ENCODE peak calls at places on chromosome 20, in seven cellular contexts. Y is AG10803, U is AG04449, P is GM23338, R is right lobe of liver, W is epithelial cell of esophagus, Z is foreskin keratinocyte. Q is an unnamed sample.

GRCh38 chr20:63051911-63052310 is 45.1 kb upstream of the BHLHE23 start:
- DNase-seq in Y (no peak), U (no peak), P (no peak), R (no peak), W (no peak), Z (no peak), Q (no peak)

GRCh38 chr20:6746901-6747609 is 20.4 kb upstream of the BMP2 start:
- DNase-seq in Y (no peak), U (no peak), P (peak; percentile 33), R (no peak), W (peak; percentile 84), Z (peak; percentile 54), Q (no peak)

GRCh38 chr20:23257848-23258746 is 92.5 kb upstream of the NXT1 start:
- DNase-seq in Y (peak; percentile 84), U (peak; percentile 46), P (no peak), R (no peak), W (peak; percentile 74), Z (peak; percentile 64), Q (no peak)

GRCh38 chr20:33685328-33686007 is 717 bp downstream of the E2F1 start:
- DNase-seq in Y (no peak), U (no peak), P (peak; percentile 64), R (no peak), W (no peak), Z (no peak), Q (no peak)

GRCh38 chr20:58174708-58175287 is 53.7 kb downstream of the ANKRD60 start:
- DNase-seq in Y (peak; percentile 35), U (no peak), P (no peak), R (no peak), W (no peak), Z (no peak), Q (peak; percentile 38)

GRCh38 chr20:38649275-38649891 is 47.8 kb downstream of the ARHGAP40 start:
- DNase-seq in Y (no peak), U (no peak), P (peak; percentile 78), R (no peak), W (peak; percentile 37), Z (no peak), Q (peak; percentile 36)

GRCh38 chr20:49132995-49133451 is 55.1 kb downstream of the STAU1 start:
- DNase-seq in Y (peak; percentile 81), U (peak; percentile 12), P (peak; percentile 79), R (no peak), W (peak; percentile 74), Z (peak; percentile 12), Q (peak; percentile 13)

GRCh38 chr20:40939667-40940066 is 89.0 kb upstream of the TOP1 start:
- DNase-seq in Y (no peak), U (no peak), P (no peak), R (no peak), W (no peak), Z (no peak), Q (no peak)

GRCh38 chr20:63314566-63315239 is 21.7 kb downstream of the COL20A1 start:
- DNase-seq in Y (no peak), U (no peak), P (no peak), R (no peak), W (no peak), Z (no peak), Q (no peak)

GRCh38 chr20:1341561-1342265 is 12.8 kb upstream of the SDCBP2 start:
- DNase-seq in Y (peak; percentile 70), U (peak; percentile 29), P (no peak), R (no peak), W (no peak), Z (no peak), Q (no peak)

GRCh38 chr20:33262658-33263065 is 20.4 kb upstream of the BPIFB1 start:
- DNase-seq in Y (peak; percentile 55), U (no peak), P (peak; percentile 85), R (no peak), W (peak; percentile 57), Z (no peak), Q (peak; percentile 51)

GRCh38 chr20:12207875-12208274 is 290.2 kb downstream of the BTBD3 start:
- DNase-seq in Y (peak; percentile 34), U (no peak), P (peak; percentile 86), R (peak; percentile 49), W (peak; percentile 54), Z (no peak), Q (peak; percentile 41)

GRCh38 chr20:59371429-59371828 is 71.0 kb downstream of the EDN3 start:
- DNase-seq in Y (no peak), U (no peak), P (no peak), R (no peak), W (no peak), Z (no peak), Q (no peak)

GRCh38 chr20:59559024-59559817 is 45.1 kb upstream of the PHACTR3 start:
- DNase-seq in Y (no peak), U (no peak), P (no peak), R (no peak), W (no peak), Z (no peak), Q (no peak)

GRCh38 chr20:35840403-35840802 is 68.6 kb downstream of the PHF20 start:
- DNase-seq in Y (no peak), U (no peak), P (no peak), R (no peak), W (no peak), Z (no peak), Q (no peak)

GRCh38 chr20:58086763-58087566 is 141.5 kb downstream of the ANKRD60 start:
- DNase-seq in Y (peak; percentile 52), U (no peak), P (peak; percentile 80), R (no peak), W (peak; percentile 66), Z (peak; percentile 38), Q (peak; percentile 55)

GRCh38 chr20:4041748-4042411 is 26.5 kb upstream of the RNF24 start:
- DNase-seq in Y (peak; percentile 86), U (no peak), P (no peak), R (no peak), W (peak; percentile 99), Z (peak; percentile 96), Q (no peak)

GRCh38 chr20:4369798-4370124 is 351.9 kb upstream of the PRND start:
- DNase-seq in Y (no peak), U (no peak), P (no peak), R (no peak), W (peak; percentile 29), Z (peak; percentile 30), Q (no peak)

GRCh38 chr20:49562341-49563014 is 5.5 kb downstream of the PTGIS start:
- DNase-seq in Y (peak; percentile 86), U (no peak), P (peak; percentile 84), R (peak; percentile 50), W (no peak), Z (no peak), Q (no peak)

GRCh38 chr20:294602-295001 is 2.8 kb upstream of the ZCCHC3 start:
- DNase-seq in Y (no peak), U (no peak), P (no peak), R (no peak), W (no peak), Z (no peak), Q (no peak)

GRCh38 chr20:289693-290080 is 863 bp downstream of the C20orf96 start:
- DNase-seq in Y (no peak), U (no peak), P (no peak), R (no peak), W (no peak), Z (no peak), Q (no peak)

GRCh38 chr20:286508-286907 is 4.0 kb downstream of the C20orf96 start:
- DNase-seq in Y (no peak), U (no peak), P (no peak), R (no peak), W (no peak), Z (no peak), Q (no peak)

GRCh38 chr20:288956-289692 is 1.4 kb downstream of the C20orf96 start:
- DNase-seq in Y (no peak), U (no peak), P (no peak), R (no peak), W (no peak), Z (no peak), Q (no peak)

DNA sequence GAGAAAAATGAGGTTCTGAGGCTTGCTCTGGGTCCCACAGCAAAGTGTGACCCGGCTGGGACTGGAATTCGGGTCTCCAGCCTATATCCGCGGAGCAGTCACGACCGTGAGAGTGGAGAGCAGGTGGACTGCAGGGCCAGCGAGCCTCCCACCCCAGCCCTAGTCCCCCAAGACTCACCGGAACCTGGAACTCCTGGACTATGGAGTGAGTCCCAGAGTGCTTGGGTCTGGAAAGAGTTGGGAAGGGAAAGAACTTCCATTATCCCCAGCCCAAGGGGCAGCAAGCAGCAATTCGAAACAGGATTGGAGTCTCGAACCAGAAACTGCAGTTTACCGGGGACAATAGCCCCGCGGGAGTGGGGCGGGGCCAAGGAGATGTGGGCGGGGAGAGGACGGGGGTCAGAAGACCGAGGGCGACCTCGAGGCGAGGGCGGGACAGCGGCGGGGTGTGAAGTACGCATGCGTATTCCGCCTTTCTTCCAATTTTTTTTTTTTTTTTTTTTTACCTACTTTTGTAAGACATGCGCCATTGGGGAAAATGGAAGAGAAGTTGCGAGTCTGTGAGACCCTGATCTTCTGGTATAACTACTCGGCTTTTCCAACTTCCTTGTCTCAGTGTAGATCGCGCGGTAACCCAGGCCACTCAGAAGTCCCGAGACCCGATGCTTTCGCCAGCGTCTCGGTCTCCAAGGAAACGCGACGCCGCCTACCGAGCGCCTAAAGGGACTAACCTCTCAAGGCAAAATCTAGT is at the start of gene C20orf96:
- DNase-seq in Y (peak; percentile 93), U (no peak), P (peak; percentile 96), R (peak; percentile 93), W (peak; percentile 88), Z (peak; percentile 74), Q (peak; percentile 94)
- TF ChIP-seq CTCF in Y (peak; percentile 66), U (peak; percentile 55), P (no peak), R (peak; percentile 25), W (peak; percentile 57), Z (peak; percentile 56), Q (no peak)

DNA sequence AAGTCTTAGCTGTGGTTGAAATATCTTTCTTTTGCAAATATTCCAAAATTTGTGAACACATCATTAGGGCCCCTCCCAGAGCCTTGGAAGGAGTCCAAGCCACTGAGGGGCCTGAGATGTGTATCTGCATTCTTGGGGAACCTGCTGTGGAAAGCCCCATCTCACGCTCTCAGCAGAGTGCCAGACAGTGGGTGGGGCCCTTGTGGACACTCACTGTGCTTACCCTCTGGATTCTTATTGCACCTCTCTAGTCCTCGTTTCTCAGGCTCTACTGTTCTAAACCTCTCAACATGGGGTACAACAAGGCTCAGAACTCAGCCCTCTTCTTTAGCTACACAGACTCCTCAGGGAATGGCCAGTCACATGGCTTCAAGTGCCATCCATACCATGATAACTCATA is 416.2 kb upstream of the CDH4 start:
- DNase-seq in Y (no peak), U (no peak), P (no peak), R (no peak), W (no peak), Z (no peak), Q (no peak)
- TF ChIP-seq CTCF in Y (no peak), U (no peak), P (no peak), R (no peak), W (no peak), Z (no peak), Q (no peak)

GRCh38 chr20:53642196-53643030 is 48.8 kb upstream of the ZNF217 start:
- DNase-seq in Y (peak; percentile 60), U (no peak), P (peak; percentile 44), R (peak; percentile 89), W (peak; percentile 87), Z (no peak), Q (peak; percentile 14)
- TF ChIP-seq CTCF in Y (no peak), U (no peak), P (no peak), R (no peak), W (no peak), Z (no peak), Q (no peak)

GRCh38 chr20:10047427-10047826 is 12.6 kb downstream of the ANKEF1 start:
- DNase-seq in Y (no peak), U (no peak), P (peak; percentile 80), R (no peak), W (no peak), Z (no peak), Q (peak; percentile 42)
- TF ChIP-seq CTCF in Y (no peak), U (peak; percentile 23), P (peak; percentile 55), R (no peak), W (peak; percentile 9), Z (peak; percentile 28), Q (peak; percentile 38)

GRCh38 chr20:21767739-21768223 is 62.3 kb downstream of the PAX1 start:
- DNase-seq in Y (no peak), U (no peak), P (peak; percentile 87), R (no peak), W (no peak), Z (no peak), Q (peak; percentile 76)
- TF ChIP-seq CTCF in Y (no peak), U (no peak), P (peak; percentile 85), R (no peak), W (no peak), Z (no peak), Q (peak; percentile 63)

Q was measured in nephron progenitor cell.